ENCODE peak calls at places on chromosomes 1 and 21, in ten cellular contexts. R, X, J, Y, N, H, M, O, W and T are unnamed samples.

GRCh38 chr21:25300632-25301031 is 306.6 kb downstream of the MRPL39 start:
- DNase-seq in R (no peak), X (no peak), J (no peak), Y (no peak), N (no peak), H (no peak), M (no peak), O (no peak), W (no peak), T (no peak)

GRCh38 chr1:16181887-16182719 is 26.2 kb upstream of the EPHA2 start:
- DNase-seq in R (no peak), X (no peak), J (no peak), Y (no peak), N (no peak), H (peak), M (peak), O (peak), W (no peak), T (no peak)

GRCh38 chr1:236854602-236854978 is 59.5 kb downstream of the MTR start:
- DNase-seq in R (no peak), X (no peak), J (no peak), Y (no peak), N (no peak), H (no peak), M (no peak), O (no peak), W (no peak), T (no peak)

GRCh38 chr1:230342019-230342418 is 84.1 kb downstream of the PGBD5 start:
- DNase-seq in R (no peak), X (no peak), J (no peak), Y (no peak), N (no peak), H (no peak), M (no peak), O (no peak), W (no peak), T (no peak)

GRCh38 chr1:172533511-172534116 is 664 bp downstream of the SUCO start:
- DNase-seq in R (peak), X (no peak), J (no peak), Y (no peak), N (peak), H (no peak), M (no peak), O (peak), W (peak), T (no peak)

GRCh38 chr1:28790384-28791035 is 21.5 kb upstream of the OPRD1 start:
- DNase-seq in R (no peak), X (no peak), J (no peak), Y (no peak), N (no peak), H (no peak), M (no peak), O (no peak), W (no peak), T (no peak)

GRCh38 chr1:17895401-17895800 is 140.3 kb downstream of the ACTL8 start:
- DNase-seq in R (no peak), X (no peak), J (no peak), Y (no peak), N (no peak), H (no peak), M (no peak), O (no peak), W (no peak), T (no peak)

GRCh38 chr1:78038491-78038939 is 7.3 kb upstream of the GIPC2 start:
- DNase-seq in R (no peak), X (no peak), J (no peak), Y (no peak), N (no peak), H (no peak), M (peak), O (no peak), W (no peak), T (no peak)